ENCODE peak calls at places on chromosomes 6 and 20, in four cellular contexts. V is SJSA1, W is stomach, X is mammary epithelial cell. K is an unnamed sample. For H3K36me3, the result is how much of the 10 kb centered on the place peaks cover.

GRCh38 chr6:26532699-26533523 is 5.3 kb upstream of the HMGN4 start:
- DNase-seq in V (peak), W (peak), X (peak), K (peak)

GRCh38 chr20:641516-641913 is 11.5 kb downstream of the SRXN1 start:
- DNase-seq in V (no peak), X (no peak), W (no peak), K (peak)

GRCh38 chr6:48613221-48613949 is 502.4 kb upstream of the PTCHD4 start:
- DNase-seq in W (no peak), V (no peak), X (no peak), K (no peak)

GRCh38 chr20:10965936-10966470 is 292.2 kb upstream of the JAG1 start:
- DNase-seq in V (no peak), X (no peak), W (no peak), K (no peak)

GRCh38 chr6:90787411-90787810 is 200.5 kb upstream of the MAP3K7 start:
- DNase-seq in V (no peak), X (no peak), W (no peak), K (no peak)

GRCh38 chr6:47428746-47429664 is 48.6 kb upstream of the CD2AP start:
- DNase-seq in X (no peak), W (no peak), V (no peak), K (no peak)

GRCh38 chr6:158789115-158789917 is 29.9 kb downstream of the EZR start:
- DNase-seq in X (no peak), W (peak), V (no peak), K (no peak)

GRCh38 chr6:9646346-9647042 is 768.4 kb downstream of the TFAP2A start:
- DNase-seq in X (peak), V (no peak), W (no peak), K (peak)

GRCh38 chr6:6694825-6695710 is 106.5 kb downstream of the LY86 start:
- DNase-seq in V (no peak), W (peak), X (no peak), K (peak)

DNA sequence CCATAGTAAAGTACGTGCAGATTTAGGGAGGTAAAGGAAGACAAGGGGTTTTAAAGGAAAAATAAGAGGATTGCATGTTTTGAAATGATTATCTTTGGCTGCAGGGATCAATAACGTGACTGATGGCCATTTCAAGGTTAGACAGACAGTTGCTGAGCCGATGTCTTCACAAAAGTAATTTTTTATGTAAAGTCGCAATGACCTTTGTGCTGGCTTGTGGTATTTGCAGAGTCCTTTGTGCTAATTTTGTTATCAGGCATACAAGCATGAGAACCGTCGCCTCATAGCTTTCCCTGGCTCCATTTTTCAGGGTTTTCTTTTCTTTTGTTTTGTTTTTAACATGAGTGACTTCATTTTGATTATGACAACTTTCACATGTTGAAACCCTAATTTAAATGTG is 605.7 kb upstream of the GJE1 start:
- DNase-seq in V (no peak), W (no peak), X (no peak), K (no peak)
- H3K36me3 ChIP-seq in V (under half), W (under half), X (under half), K (under half)

GRCh38 chr20:57619053-57619831 is 984 bp downstream of the ZBP1 start:
- DNase-seq in W (peak), X (no peak), V (no peak), K (no peak)
- H3K27ac ChIP-seq in W (peak), X (no peak), V (no peak), K (no peak)

GRCh38 chr6:149534742-149535141 is 11.1 kb downstream of the PPIL4 start:
- DNase-seq in V (no peak), X (no peak), W (no peak), K (no peak)
- H3K36me3 ChIP-seq in V (half or more), X (under half), W (half or more), K (half or more)

DNA sequence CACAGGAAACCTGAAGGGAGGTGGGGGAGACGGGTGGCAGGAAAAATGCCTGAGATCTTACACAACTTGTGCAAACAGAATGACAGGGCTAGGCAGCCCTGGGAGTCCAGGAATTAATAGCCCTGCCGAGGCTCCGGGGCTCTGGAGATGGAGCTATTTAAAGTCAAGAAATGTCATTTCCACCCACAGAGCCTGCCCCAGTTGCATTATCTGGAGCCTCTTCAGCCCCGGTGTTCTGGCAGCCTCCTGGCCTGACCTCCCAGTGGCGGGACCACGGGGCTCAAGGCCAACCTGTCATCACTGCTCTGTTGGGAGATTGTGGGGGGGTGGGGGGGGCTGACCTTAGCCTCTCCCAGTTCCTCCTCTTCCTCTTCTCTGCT is 28.5 kb upstream of the SCUBE3 start:
- DNase-seq in V (peak), W (peak), X (no peak), K (peak)
- H3K27ac ChIP-seq in V (peak), W (no peak), X (no peak), K (peak)

GRCh38 chr6:82237013-82237412 is 10.5 kb downstream of the IBTK start:
- DNase-seq in X (no peak), V (no peak), W (no peak), K (peak)
- H3K36me3 ChIP-seq in X (under half), V (half or more), W (half or more), K (under half)

GRCh38 chr20:62545901-62546525 is 70.2 kb upstream of the GATA5 start:
- DNase-seq in V (no peak), W (no peak), X (no peak), K (no peak)
- H3K27ac ChIP-seq in V (no peak), W (no peak), X (no peak), K (no peak)

GRCh38 chr6:160028487-160029275 is 59.8 kb downstream of the IGF2R start:
- DNase-seq in W (no peak), X (no peak), V (no peak), K (no peak)
- H3K36me3 ChIP-seq in W (half or more), X (under half), V (half or more), K (under half)

DNA sequence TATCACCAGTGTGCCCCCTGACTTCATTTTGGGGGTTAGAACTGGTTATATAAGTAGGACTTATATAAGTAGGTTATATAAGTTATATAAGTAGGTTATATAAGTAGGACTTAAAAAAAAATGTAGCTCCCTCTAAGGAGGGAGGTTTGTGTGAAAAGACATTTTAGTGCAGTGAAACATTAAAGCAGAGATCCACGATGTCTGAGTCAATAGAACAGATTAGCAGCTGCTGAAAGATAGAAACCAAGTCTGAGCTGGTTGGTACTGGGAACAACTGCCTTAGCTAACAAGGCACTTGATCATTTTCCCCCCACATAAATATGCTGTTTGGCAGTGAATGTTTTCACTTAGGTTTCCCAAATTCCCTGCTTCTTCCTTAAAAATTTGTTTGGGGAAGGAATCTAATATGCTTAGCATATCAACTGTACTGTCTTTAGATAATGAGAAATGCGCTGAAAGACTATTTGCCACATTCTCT is 2.1 kb upstream of the RPS12 start:
- DNase-seq in W (no peak), X (peak), V (no peak), K (peak)
- H3K27ac ChIP-seq in W (peak), X (peak), V (no peak), K (peak)

DNA sequence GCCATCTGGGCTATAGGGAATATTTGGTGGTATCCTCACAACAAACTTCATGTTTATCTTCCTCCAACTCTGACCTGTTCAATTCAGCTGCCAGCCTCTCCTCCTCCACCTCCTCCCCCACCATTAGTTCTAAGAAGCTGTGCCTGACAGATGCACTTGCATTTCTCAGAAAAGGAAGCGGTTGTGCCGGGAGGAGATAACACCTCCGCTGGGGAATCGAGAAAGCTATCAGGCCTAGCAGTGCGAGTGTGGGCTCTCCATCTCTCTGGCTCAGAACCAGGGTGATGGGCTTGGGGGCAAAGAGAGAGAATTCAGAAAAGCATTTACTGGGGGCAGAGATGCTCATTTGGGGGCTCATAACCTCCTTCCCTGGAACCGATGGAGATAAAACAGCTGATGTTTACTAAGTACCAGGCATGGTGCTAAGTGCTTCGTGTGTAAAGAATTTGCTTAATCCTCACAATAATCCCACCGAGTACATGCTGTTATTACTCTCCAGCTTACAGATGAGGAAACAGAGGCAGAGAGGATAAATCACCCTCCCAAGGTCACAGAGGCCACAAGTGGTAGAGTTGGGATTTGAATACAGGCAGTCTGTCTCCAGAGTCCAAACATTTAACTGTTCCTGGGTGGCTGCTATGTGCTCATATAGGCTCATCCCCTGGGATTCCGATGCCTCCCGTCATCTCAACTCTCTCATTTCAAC is 38.3 kb downstream of the COX4I2 start:
- DNase-seq in X (no peak), W (no peak), V (no peak), K (peak)
- H3K36me3 ChIP-seq in X (under half), W (under half), V (half or more), K (under half)

GRCh38 chr20:16462711-16463110 is 110.5 kb downstream of the KIF16B start:
- DNase-seq in X (no peak), V (no peak), W (no peak), K (no peak)

GRCh38 chr20:16455296-16455695 is 118.0 kb downstream of the KIF16B start:
- DNase-seq in X (no peak), W (no peak), V (no peak), K (no peak)

DNA sequence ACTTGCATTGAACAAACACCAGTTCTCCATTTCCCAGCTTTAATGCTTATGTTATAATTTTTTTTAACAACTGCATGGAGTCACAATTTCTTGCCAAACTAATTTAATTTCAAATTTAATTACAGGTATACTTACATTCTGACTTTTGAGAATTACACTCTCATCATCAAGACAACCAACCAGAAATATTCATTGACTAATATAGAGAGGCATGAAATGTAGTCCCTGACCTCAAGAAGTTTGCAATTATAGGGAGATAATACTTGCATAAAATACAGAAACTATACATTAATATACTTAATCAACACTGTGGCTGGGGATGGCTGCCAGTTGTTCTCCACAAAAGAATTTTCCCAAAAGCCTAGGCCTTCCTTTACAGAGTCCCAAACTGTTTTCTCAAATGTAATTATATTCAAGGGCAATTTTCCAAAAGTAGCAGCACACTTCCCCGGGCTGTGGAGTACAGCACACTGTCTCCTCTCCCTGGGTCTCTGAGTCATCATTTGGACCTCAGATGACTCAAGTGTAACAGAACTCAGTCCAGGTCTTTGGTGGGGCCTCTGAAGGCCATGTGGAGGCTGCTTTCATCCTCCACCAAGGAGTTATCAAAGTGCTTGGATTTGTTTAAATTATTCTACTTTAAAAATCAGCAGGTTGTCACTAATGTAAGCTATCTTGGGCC is 114.1 kb downstream of the KIF16B start:
- DNase-seq in X (peak), W (no peak), V (no peak), K (peak)
- H3K27ac ChIP-seq in X (no peak), W (no peak), V (no peak), K (peak)